ENCODE peak calls at places on chromosomes 12 and 14, in ten cellular contexts. E, Z, G, H, M, S, W, R, D and I are unnamed samples.
A peak's percentile ranks its signal among the peaks of the same experiment; 100 is the strongest.

GRCh38 chr12:82174936-82175335 is 183.3 kb downstream of the CCDC59 start:
- DNase-seq in E (no peak), Z (no peak), G (no peak), H (peak; percentile 88), M (no peak), S (no peak), W (no peak), R (no peak), D (no peak), I (no peak)

GRCh38 chr12:27468241-27468640 is 21.7 kb downstream of the SMCO2 start:
- DNase-seq in E (no peak), Z (no peak), G (no peak), H (no peak), M (no peak), S (no peak), W (no peak), R (no peak), D (no peak), I (no peak)

GRCh38 chr14:68523326-68523610 is 269.6 kb downstream of the ZFP36L1 start:
- DNase-seq in E (no peak), Z (no peak), G (no peak), H (no peak), M (no peak), S (no peak), W (no peak), R (no peak), D (no peak), I (no peak)

GRCh38 chr14:29039171-29039570 is 272.6 kb downstream of the FOXG1 start:
- DNase-seq in E (no peak), Z (no peak), G (peak; percentile 59), H (no peak), M (peak; percentile 29), S (no peak), W (no peak), R (no peak), D (no peak), I (no peak)

GRCh38 chr14:100317389-100317788 is 5.8 kb upstream of the SLC25A47 start:
- DNase-seq in E (no peak), Z (no peak), G (no peak), H (no peak), M (no peak), S (no peak), W (no peak), R (no peak), D (no peak), I (no peak)

GRCh38 chr14:94466706-94467370 is 9.2 kb downstream of the SERPINA9 start:
- DNase-seq in E (no peak), Z (no peak), G (no peak), H (no peak), M (no peak), S (no peak), W (no peak), R (no peak), D (no peak), I (no peak)

GRCh38 chr12:53427905-53428594 is 4.4 kb downstream of the AMHR2 start:
- DNase-seq in E (no peak), Z (no peak), G (peak; percentile 95), H (no peak), M (peak; percentile 92), S (peak; percentile 36), W (no peak), R (peak; percentile 34), D (no peak), I (no peak)

GRCh38 chr12:4487024-4487423 is 41.4 kb upstream of the FGF6 start:
- DNase-seq in E (no peak), Z (no peak), G (no peak), H (no peak), M (no peak), S (no peak), W (no peak), R (no peak), D (no peak), I (no peak)

GRCh38 chr12:65472079-65472478 is 193.6 kb downstream of the MSRB3 start:
- DNase-seq in E (no peak), Z (no peak), G (no peak), H (no peak), M (no peak), S (no peak), W (no peak), R (no peak), D (no peak), I (no peak)

GRCh38 chr12:96399081-96399918 is 939 bp downstream of the CDK17 start:
- DNase-seq in E (peak; percentile 72), Z (peak; percentile 37), G (peak; percentile 67), H (peak; percentile 3), M (peak; percentile 66), S (peak; percentile 67), W (peak; percentile 87), R (peak; percentile 72), D (peak; percentile 93), I (peak; percentile 74)

GRCh38 chr12:96876966-96877365 is 30.1 kb upstream of the NEDD1 start:
- DNase-seq in E (no peak), Z (no peak), G (no peak), H (no peak), M (peak; percentile 79), S (no peak), W (no peak), R (no peak), D (no peak), I (no peak)

GRCh38 chr12:89192419-89192818 is 159.9 kb downstream of the DUSP6 start:
- DNase-seq in E (peak; percentile 20), Z (no peak), G (peak; percentile 40), H (no peak), M (peak; percentile 26), S (no peak), W (no peak), R (no peak), D (no peak), I (no peak)

GRCh38 chr12:19277707-19278106 is 148.2 kb downstream of the PLEKHA5 start:
- DNase-seq in E (no peak), Z (peak; percentile 52), G (no peak), H (no peak), M (no peak), S (no peak), W (no peak), R (no peak), D (no peak), I (no peak)

GRCh38 chr14:28785096-28785952 is 18.7 kb downstream of the FOXG1 start:
- DNase-seq in E (no peak), Z (no peak), G (no peak), H (no peak), M (peak; percentile 17), S (no peak), W (no peak), R (peak; percentile 24), D (peak; percentile 76), I (no peak)

GRCh38 chr12:32995623-32996022 is 99.0 kb upstream of the PKP2 start:
- DNase-seq in E (no peak), Z (no peak), G (peak; percentile 21), H (no peak), M (no peak), S (no peak), W (no peak), R (no peak), D (no peak), I (no peak)